ENCODE peak calls at places on chromosomes 3 and 15, in four cellular contexts. D is CD4-positive, alpha-beta T cell; S is HL-60; Y is uterus. F is an unnamed sample.
A peak's percentile ranks its signal among the peaks of the same experiment; 100 is the strongest.

GRCh38 chr15:60457985-60458384 is 21.0 kb downstream of the ICE2 start:
- DNase-seq in D (no peak), S (no peak), Y (no peak), F (no peak)

GRCh38 chr3:159938712-159939111 is 49.9 kb upstream of the IL12A start:
- DNase-seq in D (no peak), S (no peak), Y (no peak), F (no peak)

GRCh38 chr3:178420033-178420432 is 116.2 kb upstream of the KCNMB2 start:
- DNase-seq in D (no peak), S (no peak), Y (no peak), F (no peak)

GRCh38 chr15:62099171-62099601 is 32.4 kb downstream of the C2CD4A start:
- DNase-seq in D (no peak), S (no peak), Y (no peak), F (no peak)

GRCh38 chr15:99682455-99682854 is 50.8 kb downstream of the LYSMD4 start:
- DNase-seq in D (no peak), S (no peak), Y (no peak), F (no peak)

GRCh38 chr15:76904461-76905012 is 603 bp downstream of the SCAPER start:
- DNase-seq in D (no peak), S (no peak), Y (no peak), F (no peak)

GRCh38 chr15:45037936-45038335 is 14.9 kb downstream of the SORD start:
- DNase-seq in D (no peak), S (no peak), Y (no peak), F (no peak)

GRCh38 chr3:36403661-36404060 is 23.4 kb downstream of the STAC start:
- DNase-seq in D (no peak), S (no peak), Y (no peak), F (no peak)

GRCh38 chr3:128006471-128007424 is 45.5 kb upstream of the SEC61A1 start:
- DNase-seq in D (no peak), S (no peak), Y (peak; percentile 19), F (no peak)

GRCh38 chr15:41106947-41107346 is 9.1 kb downstream of the INO80 start:
- DNase-seq in D (no peak), S (no peak), Y (no peak), F (no peak)

GRCh38 chr3:9067352-9067975 is 104.2 kb upstream of the RAD18 start:
- DNase-seq in D (no peak), S (peak; percentile 29), Y (peak; percentile 61), F (no peak)

GRCh38 chr3:188003188-188004171 is 150.5 kb upstream of the LPP start:
- DNase-seq in D (no peak), S (no peak), Y (no peak), F (no peak)

GRCh38 chr3:191388823-191389222 is 58.5 kb upstream of the UTS2B start:
- DNase-seq in D (no peak), S (no peak), Y (no peak), F (no peak)

GRCh38 chr15:22231603-22232002 is 151.3 kb downstream of the OR4M2 start:
- DNase-seq in D (no peak), S (no peak), Y (no peak), F (no peak)

GRCh38 chr3:183613366-183614293 is 21.8 kb upstream of the KLHL24 start:
- DNase-seq in D (no peak), S (no peak), Y (no peak), F (no peak)

DNA sequence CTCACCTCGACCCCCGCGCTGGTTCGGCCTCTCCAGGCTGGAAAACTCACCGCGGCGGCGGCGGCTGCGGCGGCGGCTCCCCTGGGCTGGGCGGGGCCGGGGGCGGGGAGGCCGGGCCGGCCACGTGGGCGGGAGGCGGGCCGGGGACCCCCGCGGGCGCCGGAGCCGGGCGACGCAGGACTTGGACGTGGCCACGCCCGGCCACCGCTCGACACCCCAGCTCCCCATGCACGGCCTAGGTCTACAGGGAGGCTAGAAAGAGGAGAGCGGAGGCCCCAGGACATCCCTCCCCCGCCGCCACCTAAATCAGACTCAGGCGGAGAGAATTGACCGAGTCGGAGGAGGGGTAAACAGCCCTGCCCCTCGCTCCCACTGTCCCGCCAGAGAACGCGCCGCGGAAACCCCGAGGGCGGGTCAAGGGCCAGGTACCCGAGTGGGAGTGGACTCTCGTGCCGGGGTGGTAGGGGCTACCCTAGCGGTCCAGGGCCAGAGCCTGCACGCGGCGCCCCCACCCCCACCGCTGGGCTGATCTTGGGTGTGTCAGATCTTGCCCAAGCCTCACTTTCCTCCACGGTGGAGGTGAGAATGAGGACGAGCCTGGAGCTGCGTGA is 18.9 kb downstream of the SPATA12 start:
- DNase-seq in D (no peak), S (no peak), Y (peak; percentile 51), F (peak; percentile 56)
- H3K27ac ChIP-seq in D (no peak overlapping the region), S (no peak overlapping the region), Y (peak overlapping the region; percentile 63), F (no peak overlapping the region)

DNA sequence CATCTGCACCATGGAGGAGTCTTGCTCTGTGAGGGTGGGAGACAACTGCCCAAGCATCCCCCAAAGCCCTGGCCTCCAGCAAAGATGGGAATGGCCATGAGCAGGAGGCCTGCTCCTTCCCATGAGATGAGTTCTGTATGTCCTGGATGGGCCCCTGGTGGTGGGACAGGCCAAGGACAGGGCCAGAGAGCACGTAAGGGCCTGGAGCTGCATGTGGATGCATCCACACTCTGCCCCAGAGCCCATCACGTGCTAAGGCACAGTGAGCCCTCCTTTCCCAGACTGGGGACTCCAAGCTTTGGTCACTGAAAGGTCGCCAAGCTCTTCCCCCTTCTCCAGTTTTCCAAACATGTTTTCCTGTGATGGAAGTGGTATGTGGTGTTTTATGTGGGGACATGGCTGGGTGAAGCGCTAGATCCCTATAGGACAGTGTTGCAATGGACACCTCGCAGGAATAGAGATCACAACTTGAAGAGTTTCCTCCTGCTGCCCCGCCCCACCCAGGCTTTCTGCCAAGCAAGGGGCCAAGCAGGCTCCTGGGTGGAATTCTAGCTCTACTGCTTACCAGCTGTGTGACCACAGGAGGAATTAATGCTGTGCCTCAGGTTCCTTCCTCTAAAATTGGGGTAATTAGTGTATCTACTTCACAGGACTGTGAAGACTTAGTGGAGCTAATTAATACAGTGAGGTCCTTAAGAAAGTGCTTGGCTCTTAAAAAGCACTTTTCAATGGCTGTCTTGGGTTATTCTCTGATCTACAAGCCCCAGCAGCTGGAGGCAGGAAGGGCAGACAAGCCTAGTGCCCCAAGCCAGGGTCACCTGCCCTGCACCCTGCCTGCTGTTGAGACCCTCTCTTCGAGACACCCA is 106.4 kb upstream of the RPL32 start:
- DNase-seq in D (no peak), S (peak; percentile 42), Y (peak; percentile 62), F (peak; percentile 70)
- H3K27ac ChIP-seq in D (no peak overlapping the region), S (no peak overlapping the region), Y (no peak overlapping the region), F (no peak overlapping the region)

GRCh38 chr3:49495016-49495415 is 24.9 kb downstream of the DAG1 start:
- DNase-seq in D (no peak), S (no peak), Y (no peak), F (no peak)

GRCh38 chr3:49489247-49489646 is 19.2 kb downstream of the DAG1 start:
- DNase-seq in D (no peak), S (no peak), Y (no peak), F (no peak)

GRCh38 chr3:49493901-49494300 is 23.8 kb downstream of the DAG1 start:
- DNase-seq in D (no peak), S (no peak), Y (no peak), F (no peak)

GRCh38 chr3:49498239-49498638 is 28.2 kb downstream of the DAG1 start:
- DNase-seq in D (no peak), S (no peak), Y (no peak), F (no peak)

DNA sequence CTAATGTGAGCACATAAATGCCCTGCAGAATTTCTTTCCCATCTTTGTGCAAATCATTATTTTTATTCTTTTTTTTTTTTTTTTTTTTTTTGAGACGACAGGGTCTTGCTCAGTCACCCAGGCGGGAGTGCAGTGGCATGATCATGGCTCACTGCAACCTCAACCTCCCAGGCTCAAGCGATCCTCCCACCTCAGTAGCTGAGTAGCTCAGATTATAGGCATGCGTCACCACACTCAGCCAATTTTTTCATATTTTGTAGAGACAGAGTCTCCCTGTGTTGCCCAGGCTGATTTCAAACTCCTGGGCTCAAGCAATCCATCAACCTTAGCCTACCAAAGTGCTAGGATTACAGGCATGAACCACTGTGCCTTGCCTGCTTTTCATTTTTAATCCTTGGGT is 22.9 kb downstream of the DAG1 start:
- DNase-seq in D (no peak), S (no peak), Y (no peak), F (no peak)
- H3K27ac ChIP-seq in D (no peak overlapping the region), S (no peak overlapping the region), Y (peak overlapping the region; percentile 56), F (no peak overlapping the region)

DNA sequence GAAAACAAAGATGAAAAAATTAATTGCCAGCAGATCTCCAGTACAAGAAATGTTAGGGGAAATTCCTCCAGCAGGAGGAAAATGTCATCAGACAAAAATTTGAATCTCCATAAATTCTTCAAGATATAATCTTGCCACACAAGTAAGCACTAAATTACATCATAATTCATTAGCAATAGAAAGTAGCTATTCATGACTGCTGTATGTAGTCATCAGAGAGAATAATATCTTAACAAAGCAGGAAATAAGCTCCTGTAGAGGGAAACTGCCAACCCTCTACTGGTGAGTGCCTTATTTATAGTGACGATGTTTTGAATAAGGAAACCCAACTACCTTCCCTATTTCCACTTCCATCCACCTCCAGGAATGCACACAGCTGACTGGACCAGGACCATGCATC is 15.8 kb upstream of the SLC27A2 start:
- DNase-seq in D (no peak), S (peak; percentile 26), Y (no peak), F (no peak)
- H3K27ac ChIP-seq in D (no peak overlapping the region), S (no peak overlapping the region), Y (no peak overlapping the region), F (no peak overlapping the region)

GRCh38 chr15:31440754-31441298 is 114.2 kb downstream of the KLF13 start:
- DNase-seq in D (no peak), S (no peak), Y (peak; percentile 42), F (peak; percentile 74)

GRCh38 chr15:31435891-31436628 is 109.4 kb downstream of the KLF13 start:
- DNase-seq in D (no peak), S (no peak), Y (no peak), F (no peak)

GRCh38 chr15:31437686-31438085 is 111.1 kb downstream of the KLF13 start:
- DNase-seq in D (no peak), S (no peak), Y (no peak), F (no peak)

GRCh38 chr15:31439328-31439727 is 112.7 kb downstream of the KLF13 start:
- DNase-seq in D (no peak), S (no peak), Y (no peak), F (no peak)

GRCh38 chr15:31438601-31439265 is 112.1 kb downstream of the KLF13 start:
- DNase-seq in D (no peak), S (no peak), Y (no peak), F (peak; percentile 82)
- H3K27ac ChIP-seq in D (peak overlapping the region; percentile 88), S (no peak overlapping the region), Y (no peak overlapping the region), F (no peak overlapping the region)

DNA sequence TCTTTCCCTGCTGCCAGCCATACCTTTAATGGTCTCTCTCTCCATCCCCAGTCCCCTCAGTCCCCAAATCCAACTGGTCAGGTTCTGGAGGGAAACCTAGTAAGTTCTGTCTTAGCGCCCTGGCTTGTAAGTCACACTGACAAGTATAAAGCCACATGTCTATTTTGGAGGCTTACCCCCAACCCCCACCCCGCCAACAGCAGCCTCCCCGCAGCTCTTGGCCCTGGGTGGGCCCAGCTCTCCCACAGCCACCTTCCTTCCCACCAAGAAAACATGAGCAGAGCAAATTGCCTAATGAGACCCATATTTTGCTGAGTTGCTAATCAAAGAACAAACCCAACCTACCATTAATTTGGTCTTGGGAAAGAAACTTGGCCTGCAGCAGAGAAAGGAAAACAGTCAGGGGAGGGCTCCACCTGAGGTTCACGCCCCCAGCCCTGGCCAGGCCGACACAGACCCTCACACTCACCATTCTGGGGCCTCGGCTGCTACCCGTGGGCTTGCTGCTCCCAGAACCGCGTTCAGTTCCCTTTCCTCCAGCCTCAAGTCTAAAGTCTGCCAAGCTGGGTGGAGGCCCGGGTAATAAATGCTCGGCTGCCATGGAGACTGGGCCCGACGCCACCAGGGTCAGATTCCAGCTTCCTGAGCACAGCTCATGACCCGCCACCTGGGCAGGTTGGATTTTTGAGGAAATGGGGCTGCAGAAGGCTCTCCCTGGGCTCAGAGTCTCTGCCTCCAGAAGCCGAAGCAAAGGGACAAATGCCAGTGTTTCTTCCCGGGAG is at the start of gene CALML4:
- DNase-seq in D (no peak), S (no peak), Y (peak; percentile 72), F (peak; percentile 74)
- H3K27ac ChIP-seq in D (no peak within 1 kb of the TSS), S (peak within 1 kb of the TSS; percentile 78), Y (peak within 1 kb of the TSS; percentile 53), F (peak within 1 kb of the TSS; percentile 60)

F was measured in lower lobe of right lung.